ENCODE peak calls at places on chromosome 20, in ten cellular contexts. One of them, this sample, is unnamed.
A peak's percentile ranks its signal among the peaks of the same experiment; 100 is the strongest.

GRCh38 chr20:61933481-61933950 is 132.2 kb downstream of the TAF4 start:
- DNase-seq in heart left ventricle: peak; percentile 2
- DNase-seq in naive thymus-derived CD4-positive, alpha-beta T cell: no peak
- DNase-seq in GM12864: no peak
- DNase-seq in hippocampal formation: no peak
- DNase-seq in posterior vena cava: peak; percentile 76
- DNase-seq in ELF-1: peak; percentile 31
- DNase-seq in cardiac fibroblast: no peak
- DNase-seq in AML-193: no peak
- DNase-seq in mucosa of gallbladder: no peak
- DNase-seq in this sample: no peak

GRCh38 chr20:41334452-41335421 is 5.9 kb upstream of the LPIN3 start:
- DNase-seq in heart left ventricle: no peak
- DNase-seq in naive thymus-derived CD4-positive, alpha-beta T cell: no peak
- DNase-seq in GM12864: no peak
- DNase-seq in hippocampal formation: no peak
- DNase-seq in posterior vena cava: no peak
- DNase-seq in ELF-1: no peak
- DNase-seq in cardiac fibroblast: no peak
- DNase-seq in AML-193: no peak
- DNase-seq in mucosa of gallbladder: no peak
- DNase-seq in this sample: no peak

GRCh38 chr20:48919882-48920526 is 1.5 kb upstream of the ARFGEF2 start:
- DNase-seq in heart left ventricle: no peak
- DNase-seq in naive thymus-derived CD4-positive, alpha-beta T cell: no peak
- DNase-seq in GM12864: no peak
- DNase-seq in hippocampal formation: no peak
- DNase-seq in posterior vena cava: no peak
- DNase-seq in ELF-1: peak; percentile 60
- DNase-seq in cardiac fibroblast: no peak
- DNase-seq in AML-193: peak; percentile 59
- DNase-seq in mucosa of gallbladder: peak; percentile 39
- DNase-seq in this sample: no peak

GRCh38 chr20:25705830-25706351 is 9.2 kb upstream of the ZNF337 start:
- DNase-seq in heart left ventricle: no peak
- DNase-seq in naive thymus-derived CD4-positive, alpha-beta T cell: no peak
- DNase-seq in GM12864: no peak
- DNase-seq in hippocampal formation: no peak
- DNase-seq in posterior vena cava: no peak
- DNase-seq in ELF-1: no peak
- DNase-seq in cardiac fibroblast: no peak
- DNase-seq in AML-193: no peak
- DNase-seq in mucosa of gallbladder: no peak
- DNase-seq in this sample: no peak

GRCh38 chr20:58433759-58434158 is 44.7 kb downstream of the VAPB start:
- DNase-seq in heart left ventricle: no peak
- DNase-seq in naive thymus-derived CD4-positive, alpha-beta T cell: no peak
- DNase-seq in GM12864: no peak
- DNase-seq in hippocampal formation: no peak
- DNase-seq in posterior vena cava: no peak
- DNase-seq in ELF-1: no peak
- DNase-seq in cardiac fibroblast: peak; percentile 74
- DNase-seq in AML-193: no peak
- DNase-seq in mucosa of gallbladder: no peak
- DNase-seq in this sample: peak; percentile 73

GRCh38 chr20:36462440-36463211 is 78.7 kb upstream of the MYL9 start:
- DNase-seq in heart left ventricle: peak; percentile 86
- DNase-seq in naive thymus-derived CD4-positive, alpha-beta T cell: no peak
- DNase-seq in GM12864: no peak
- DNase-seq in hippocampal formation: no peak
- DNase-seq in posterior vena cava: peak; percentile 89
- DNase-seq in ELF-1: no peak
- DNase-seq in cardiac fibroblast: peak; percentile 71
- DNase-seq in AML-193: peak; percentile 17
- DNase-seq in mucosa of gallbladder: peak; percentile 48
- DNase-seq in this sample: peak; percentile 42

GRCh38 chr20:3712279-3712873 is at the start of gene SIGLEC1:
- DNase-seq in heart left ventricle: peak; percentile 74
- DNase-seq in naive thymus-derived CD4-positive, alpha-beta T cell: no peak
- DNase-seq in GM12864: no peak
- DNase-seq in hippocampal formation: no peak
- DNase-seq in posterior vena cava: peak; percentile 92
- DNase-seq in ELF-1: no peak
- DNase-seq in cardiac fibroblast: no peak
- DNase-seq in AML-193: peak; percentile 81
- DNase-seq in mucosa of gallbladder: peak; percentile 58
- DNase-seq in this sample: no peak

GRCh38 chr20:51315390-51315789 is 227.1 kb downstream of the NFATC2 start:
- DNase-seq in heart left ventricle: no peak
- DNase-seq in naive thymus-derived CD4-positive, alpha-beta T cell: no peak
- DNase-seq in GM12864: no peak
- DNase-seq in hippocampal formation: no peak
- DNase-seq in posterior vena cava: no peak
- DNase-seq in ELF-1: no peak
- DNase-seq in cardiac fibroblast: no peak
- DNase-seq in AML-193: no peak
- DNase-seq in mucosa of gallbladder: no peak
- DNase-seq in this sample: no peak

GRCh38 chr20:25867776-25868649 is 171.4 kb upstream of the ZNF337 start:
- DNase-seq in heart left ventricle: peak; percentile 86
- DNase-seq in naive thymus-derived CD4-positive, alpha-beta T cell: peak; percentile 64
- DNase-seq in GM12864: no peak
- DNase-seq in hippocampal formation: peak; percentile 80
- DNase-seq in posterior vena cava: peak; percentile 93
- DNase-seq in ELF-1: peak; percentile 87
- DNase-seq in cardiac fibroblast: peak; percentile 85
- DNase-seq in AML-193: no peak
- DNase-seq in mucosa of gallbladder: peak; percentile 74
- DNase-seq in this sample: peak; percentile 60

GRCh38 chr20:50540620-50541605 is 30.7 kb downstream of the PTPN1 start:
- DNase-seq in heart left ventricle: no peak
- DNase-seq in naive thymus-derived CD4-positive, alpha-beta T cell: no peak
- DNase-seq in GM12864: no peak
- DNase-seq in hippocampal formation: no peak
- DNase-seq in posterior vena cava: no peak
- DNase-seq in ELF-1: peak; percentile 54
- DNase-seq in cardiac fibroblast: peak; percentile 95
- DNase-seq in AML-193: no peak
- DNase-seq in mucosa of gallbladder: no peak
- DNase-seq in this sample: peak; percentile 95

GRCh38 chr20:58852559-58853271 is at the start of gene GNAS:
- DNase-seq in heart left ventricle: peak; percentile 71
- DNase-seq in naive thymus-derived CD4-positive, alpha-beta T cell: no peak
- DNase-seq in GM12864: no peak
- DNase-seq in hippocampal formation: no peak
- DNase-seq in posterior vena cava: no peak
- DNase-seq in ELF-1: peak; percentile 91
- DNase-seq in cardiac fibroblast: peak; percentile 69
- DNase-seq in AML-193: no peak
- DNase-seq in mucosa of gallbladder: peak; percentile 58
- DNase-seq in this sample: peak; percentile 50

GRCh38 chr20:43895235-43895634 is 19.4 kb upstream of the TOX2 start:
- DNase-seq in heart left ventricle: no peak
- DNase-seq in naive thymus-derived CD4-positive, alpha-beta T cell: no peak
- DNase-seq in GM12864: no peak
- DNase-seq in hippocampal formation: no peak
- DNase-seq in posterior vena cava: no peak
- DNase-seq in ELF-1: no peak
- DNase-seq in cardiac fibroblast: peak; percentile 55
- DNase-seq in AML-193: no peak
- DNase-seq in mucosa of gallbladder: no peak
- DNase-seq in this sample: peak; percentile 28

GRCh38 chr20:53917145-53918009 is 153.0 kb downstream of the BCAS1 start:
- DNase-seq in heart left ventricle: peak; percentile 65
- DNase-seq in naive thymus-derived CD4-positive, alpha-beta T cell: no peak
- DNase-seq in GM12864: peak; percentile 85
- DNase-seq in hippocampal formation: peak; percentile 27
- DNase-seq in posterior vena cava: peak; percentile 89
- DNase-seq in ELF-1: no peak
- DNase-seq in cardiac fibroblast: peak; percentile 92
- DNase-seq in AML-193: no peak
- DNase-seq in mucosa of gallbladder: peak; percentile 72
- DNase-seq in this sample: no peak

GRCh38 chr20:12762725-12763124 is 246.0 kb upstream of the SPTLC3 start:
- DNase-seq in heart left ventricle: peak; percentile 29
- DNase-seq in naive thymus-derived CD4-positive, alpha-beta T cell: no peak
- DNase-seq in GM12864: no peak
- DNase-seq in hippocampal formation: no peak
- DNase-seq in posterior vena cava: no peak
- DNase-seq in ELF-1: no peak
- DNase-seq in cardiac fibroblast: no peak
- DNase-seq in AML-193: no peak
- DNase-seq in mucosa of gallbladder: no peak
- DNase-seq in this sample: no peak

GRCh38 chr20:20009784-20010253 is 7.3 kb upstream of the NAA20 start:
- DNase-seq in heart left ventricle: no peak
- DNase-seq in naive thymus-derived CD4-positive, alpha-beta T cell: no peak
- DNase-seq in GM12864: no peak
- DNase-seq in hippocampal formation: no peak
- DNase-seq in posterior vena cava: no peak
- DNase-seq in ELF-1: peak; percentile 47
- DNase-seq in cardiac fibroblast: no peak
- DNase-seq in AML-193: no peak
- DNase-seq in mucosa of gallbladder: peak; percentile 45
- DNase-seq in this sample: no peak

GRCh38 chr20:50285376-50286173 is 94.9 kb downstream of the CEBPB start:
- DNase-seq in heart left ventricle: peak; percentile 44
- DNase-seq in naive thymus-derived CD4-positive, alpha-beta T cell: no peak
- DNase-seq in GM12864: peak; percentile 42
- DNase-seq in hippocampal formation: no peak
- DNase-seq in posterior vena cava: no peak
- DNase-seq in ELF-1: no peak
- DNase-seq in cardiac fibroblast: peak; percentile 84
- DNase-seq in AML-193: no peak
- DNase-seq in mucosa of gallbladder: no peak
- DNase-seq in this sample: peak; percentile 71

GRCh38 chr20:30593572-30593971 is 663.9 kb upstream of the DEFB115 start:
- DNase-seq in heart left ventricle: no peak
- DNase-seq in naive thymus-derived CD4-positive, alpha-beta T cell: no peak
- DNase-seq in GM12864: no peak
- DNase-seq in hippocampal formation: no peak
- DNase-seq in posterior vena cava: no peak
- DNase-seq in ELF-1: peak; percentile 39
- DNase-seq in cardiac fibroblast: no peak
- DNase-seq in AML-193: no peak
- DNase-seq in mucosa of gallbladder: no peak
- DNase-seq in this sample: no peak

GRCh38 chr20:20791664-20792568 is 79.5 kb upstream of the RALGAPA2 start:
- DNase-seq in heart left ventricle: no peak
- DNase-seq in naive thymus-derived CD4-positive, alpha-beta T cell: no peak
- DNase-seq in GM12864: no peak
- DNase-seq in hippocampal formation: no peak
- DNase-seq in posterior vena cava: no peak
- DNase-seq in ELF-1: no peak
- DNase-seq in cardiac fibroblast: no peak
- DNase-seq in AML-193: no peak
- DNase-seq in mucosa of gallbladder: no peak
- DNase-seq in this sample: no peak

This sample was measured in astrocyte of the spinal cord.